ENCODE peak calls at places on chromosomes 13 and 19, in nine cellular contexts. One of them, this sample, is unnamed.

GRCh38 chr13:38582133-38582532 is 104.7 kb upstream of the FREM2 start:
- DNase-seq in CD8-positive, alpha-beta memory T cell: no peak
- DNase-seq in breast epithelium: no peak
- DNase-seq in astrocyte: peak; percentile 25
- DNase-seq in osteoblast: no peak
- DNase-seq in testis: peak; percentile 24
- DNase-seq in fibroblast of lung: peak; percentile 44
- DNase-seq in neural progenitor cell: peak; percentile 61
- DNase-seq in IMR-90: peak; percentile 16
- DNase-seq in this sample: no peak

GRCh38 chr13:66532146-66532545 is 698.0 kb downstream of the PCDH9 start:
- DNase-seq in CD8-positive, alpha-beta memory T cell: no peak
- DNase-seq in breast epithelium: no peak
- DNase-seq in astrocyte: peak; percentile 72
- DNase-seq in osteoblast: peak; percentile 3
- DNase-seq in testis: no peak
- DNase-seq in fibroblast of lung: peak; percentile 90
- DNase-seq in neural progenitor cell: no peak
- DNase-seq in IMR-90: peak; percentile 90
- DNase-seq in this sample: no peak

GRCh38 chr13:32036762-32037161 is 5.2 kb downstream of the FRY start:
- DNase-seq in CD8-positive, alpha-beta memory T cell: no peak
- DNase-seq in breast epithelium: no peak
- DNase-seq in astrocyte: no peak
- DNase-seq in osteoblast: no peak
- DNase-seq in testis: no peak
- DNase-seq in fibroblast of lung: no peak
- DNase-seq in neural progenitor cell: no peak
- DNase-seq in IMR-90: no peak
- DNase-seq in this sample: no peak

GRCh38 chr19:15371119-15371518 is 8.5 kb downstream of the AKAP8 start:
- DNase-seq in CD8-positive, alpha-beta memory T cell: no peak
- DNase-seq in breast epithelium: no peak
- DNase-seq in astrocyte: no peak
- DNase-seq in osteoblast: no peak
- DNase-seq in testis: no peak
- DNase-seq in fibroblast of lung: no peak
- DNase-seq in neural progenitor cell: no peak
- DNase-seq in IMR-90: no peak
- DNase-seq in this sample: no peak

GRCh38 chr19:30691767-30692516 is 319.8 kb downstream of the ZNF536 start:
- DNase-seq in CD8-positive, alpha-beta memory T cell: no peak
- DNase-seq in breast epithelium: no peak
- DNase-seq in astrocyte: no peak
- DNase-seq in osteoblast: no peak
- DNase-seq in testis: no peak
- DNase-seq in fibroblast of lung: peak; percentile 6
- DNase-seq in neural progenitor cell: no peak
- DNase-seq in IMR-90: no peak
- DNase-seq in this sample: no peak

GRCh38 chr13:104571161-104571889 is 1505.1 kb upstream of the SLC10A2 start:
- DNase-seq in CD8-positive, alpha-beta memory T cell: no peak
- DNase-seq in breast epithelium: peak; percentile 88
- DNase-seq in astrocyte: peak; percentile 96
- DNase-seq in osteoblast: peak; percentile 72
- DNase-seq in testis: peak; percentile 86
- DNase-seq in fibroblast of lung: peak; percentile 88
- DNase-seq in neural progenitor cell: peak; percentile 72
- DNase-seq in IMR-90: peak; percentile 82
- DNase-seq in this sample: peak; percentile 78

GRCh38 chr13:41746259-41746658 is 214.7 kb downstream of the VWA8 start:
- DNase-seq in CD8-positive, alpha-beta memory T cell: no peak
- DNase-seq in breast epithelium: no peak
- DNase-seq in astrocyte: peak; percentile 81
- DNase-seq in osteoblast: peak; percentile 72
- DNase-seq in testis: no peak
- DNase-seq in fibroblast of lung: peak; percentile 73
- DNase-seq in neural progenitor cell: no peak
- DNase-seq in IMR-90: peak; percentile 79
- DNase-seq in this sample: no peak

GRCh38 chr13:48402325-48402962 is 10.5 kb downstream of the LPAR6 start:
- DNase-seq in CD8-positive, alpha-beta memory T cell: no peak
- DNase-seq in breast epithelium: no peak
- DNase-seq in astrocyte: no peak
- DNase-seq in osteoblast: no peak
- DNase-seq in testis: no peak
- DNase-seq in fibroblast of lung: no peak
- DNase-seq in neural progenitor cell: no peak
- DNase-seq in IMR-90: no peak
- DNase-seq in this sample: no peak

GRCh38 chr19:6678690-6679109 is 8.7 kb upstream of the TNFSF14 start:
- DNase-seq in CD8-positive, alpha-beta memory T cell: no peak
- DNase-seq in breast epithelium: no peak
- DNase-seq in astrocyte: peak; percentile 22
- DNase-seq in osteoblast: no peak
- DNase-seq in testis: no peak
- DNase-seq in fibroblast of lung: no peak
- DNase-seq in neural progenitor cell: no peak
- DNase-seq in IMR-90: no peak
- DNase-seq in this sample: no peak

GRCh38 chr13:25489238-25489637 is 117.5 kb downstream of the ATP8A2 start:
- DNase-seq in CD8-positive, alpha-beta memory T cell: no peak
- DNase-seq in breast epithelium: no peak
- DNase-seq in astrocyte: no peak
- DNase-seq in osteoblast: no peak
- DNase-seq in testis: no peak
- DNase-seq in fibroblast of lung: no peak
- DNase-seq in neural progenitor cell: peak; percentile 14
- DNase-seq in IMR-90: no peak
- DNase-seq in this sample: no peak

GRCh38 chr13:31201341-31202024 is 1.7 kb downstream of the B3GLCT start:
- DNase-seq in CD8-positive, alpha-beta memory T cell: no peak
- DNase-seq in breast epithelium: no peak
- DNase-seq in astrocyte: peak; percentile 34
- DNase-seq in osteoblast: peak; percentile 95
- DNase-seq in testis: peak; percentile 29
- DNase-seq in fibroblast of lung: peak; percentile 47
- DNase-seq in neural progenitor cell: no peak
- DNase-seq in IMR-90: peak; percentile 59
- DNase-seq in this sample: no peak

GRCh38 chr19:43132696-43133095 is 50.2 kb upstream of the PSG2 start:
- DNase-seq in CD8-positive, alpha-beta memory T cell: no peak
- DNase-seq in breast epithelium: no peak
- DNase-seq in astrocyte: no peak
- DNase-seq in osteoblast: no peak
- DNase-seq in testis: no peak
- DNase-seq in fibroblast of lung: no peak
- DNase-seq in neural progenitor cell: no peak
- DNase-seq in IMR-90: peak; percentile 59
- DNase-seq in this sample: no peak

GRCh38 chr13:36915106-36915505 is 4.9 kb downstream of the SMAD9 start:
- DNase-seq in CD8-positive, alpha-beta memory T cell: no peak
- DNase-seq in breast epithelium: no peak
- DNase-seq in astrocyte: no peak
- DNase-seq in osteoblast: no peak
- DNase-seq in testis: no peak
- DNase-seq in fibroblast of lung: no peak
- DNase-seq in neural progenitor cell: no peak
- DNase-seq in IMR-90: no peak
- DNase-seq in this sample: no peak

GRCh38 chr13:109877809-109878208 is 91.4 kb upstream of the IRS2 start:
- DNase-seq in CD8-positive, alpha-beta memory T cell: no peak
- DNase-seq in breast epithelium: no peak
- DNase-seq in astrocyte: no peak
- DNase-seq in osteoblast: no peak
- DNase-seq in testis: no peak
- DNase-seq in fibroblast of lung: no peak
- DNase-seq in neural progenitor cell: no peak
- DNase-seq in IMR-90: no peak
- DNase-seq in this sample: no peak

GRCh38 chr13:50646070-50646469 is 197.4 kb downstream of the DLEU7 start:
- DNase-seq in CD8-positive, alpha-beta memory T cell: no peak
- DNase-seq in breast epithelium: no peak
- DNase-seq in astrocyte: peak; percentile 33
- DNase-seq in osteoblast: no peak
- DNase-seq in testis: no peak
- DNase-seq in fibroblast of lung: no peak
- DNase-seq in neural progenitor cell: no peak
- DNase-seq in IMR-90: no peak
- DNase-seq in this sample: no peak

GRCh38 chr13:50650478-50650877 is 193.0 kb downstream of the DLEU7 start:
- DNase-seq in CD8-positive, alpha-beta memory T cell: no peak
- DNase-seq in breast epithelium: no peak
- DNase-seq in astrocyte: peak; percentile 16
- DNase-seq in osteoblast: no peak
- DNase-seq in testis: no peak
- DNase-seq in fibroblast of lung: no peak
- DNase-seq in neural progenitor cell: no peak
- DNase-seq in IMR-90: no peak
- DNase-seq in this sample: no peak

GRCh38 chr13:50654341-50654740 is 189.2 kb downstream of the DLEU7 start:
- DNase-seq in CD8-positive, alpha-beta memory T cell: no peak
- DNase-seq in breast epithelium: no peak
- DNase-seq in astrocyte: no peak
- DNase-seq in osteoblast: no peak
- DNase-seq in testis: no peak
- DNase-seq in fibroblast of lung: no peak
- DNase-seq in neural progenitor cell: no peak
- DNase-seq in IMR-90: no peak
- DNase-seq in this sample: no peak

GRCh38 chr13:50650936-50651638 is 192.4 kb downstream of the DLEU7 start:
- DNase-seq in CD8-positive, alpha-beta memory T cell: no peak
- DNase-seq in breast epithelium: no peak
- DNase-seq in astrocyte: peak; percentile 66
- DNase-seq in osteoblast: peak; percentile 35
- DNase-seq in testis: no peak
- DNase-seq in fibroblast of lung: peak; percentile 26
- DNase-seq in neural progenitor cell: no peak
- DNase-seq in IMR-90: peak; percentile 46
- DNase-seq in this sample: no peak

GRCh38 chr13:50651916-50652315 is 191.6 kb downstream of the DLEU7 start:
- DNase-seq in CD8-positive, alpha-beta memory T cell: no peak
- DNase-seq in breast epithelium: no peak
- DNase-seq in astrocyte: no peak
- DNase-seq in osteoblast: peak; percentile 35
- DNase-seq in testis: no peak
- DNase-seq in fibroblast of lung: no peak
- DNase-seq in neural progenitor cell: no peak
- DNase-seq in IMR-90: no peak
- DNase-seq in this sample: no peak
- H3K27ac ChIP-seq in CD8-positive, alpha-beta memory T cell: no peak overlapping the region
- H3K27ac ChIP-seq in breast epithelium: no peak overlapping the region
- H3K27ac ChIP-seq in astrocyte: no peak overlapping the region
- H3K27ac ChIP-seq in osteoblast: no peak overlapping the region
- H3K27ac ChIP-seq in testis: no peak overlapping the region
- H3K27ac ChIP-seq in fibroblast of lung: no peak overlapping the region
- H3K27ac ChIP-seq in neural progenitor cell: no peak overlapping the region
- H3K27ac ChIP-seq in IMR-90: no peak overlapping the region
- H3K27ac ChIP-seq in this sample: no peak overlapping the region

GRCh38 chr13:75443356-75443958 is 38.5 kb downstream of the TBC1D4 start:
- DNase-seq in CD8-positive, alpha-beta memory T cell: no peak
- DNase-seq in breast epithelium: no peak
- DNase-seq in astrocyte: no peak
- DNase-seq in osteoblast: no peak
- DNase-seq in testis: no peak
- DNase-seq in fibroblast of lung: no peak
- DNase-seq in neural progenitor cell: no peak
- DNase-seq in IMR-90: no peak
- DNase-seq in this sample: no peak
- H3K27ac ChIP-seq in CD8-positive, alpha-beta memory T cell: no peak overlapping the region
- H3K27ac ChIP-seq in breast epithelium: no peak overlapping the region
- H3K27ac ChIP-seq in astrocyte: no peak overlapping the region
- H3K27ac ChIP-seq in osteoblast: no peak overlapping the region
- H3K27ac ChIP-seq in testis: no peak overlapping the region
- H3K27ac ChIP-seq in fibroblast of lung: no peak overlapping the region
- H3K27ac ChIP-seq in neural progenitor cell: no peak overlapping the region
- H3K27ac ChIP-seq in IMR-90: no peak overlapping the region
- H3K27ac ChIP-seq in this sample: no peak overlapping the region

GRCh38 chr19:13024126-13024957 is 29.1 kb downstream of the NFIX start:
- DNase-seq in CD8-positive, alpha-beta memory T cell: no peak
- DNase-seq in breast epithelium: no peak
- DNase-seq in astrocyte: no peak
- DNase-seq in osteoblast: peak; percentile 54
- DNase-seq in testis: no peak
- DNase-seq in fibroblast of lung: no peak
- DNase-seq in neural progenitor cell: peak; percentile 50
- DNase-seq in IMR-90: peak; percentile 45
- DNase-seq in this sample: no peak

GRCh38 chr19:13025819-13026477 is 30.7 kb downstream of the NFIX start:
- DNase-seq in CD8-positive, alpha-beta memory T cell: no peak
- DNase-seq in breast epithelium: no peak
- DNase-seq in astrocyte: no peak
- DNase-seq in osteoblast: peak; percentile 76
- DNase-seq in testis: no peak
- DNase-seq in fibroblast of lung: no peak
- DNase-seq in neural progenitor cell: no peak
- DNase-seq in IMR-90: no peak
- DNase-seq in this sample: no peak

GRCh38 chr19:13026478-13026999 is 31.3 kb downstream of the NFIX start:
- DNase-seq in CD8-positive, alpha-beta memory T cell: no peak
- DNase-seq in breast epithelium: no peak
- DNase-seq in astrocyte: peak; percentile 68
- DNase-seq in osteoblast: peak; percentile 87
- DNase-seq in testis: no peak
- DNase-seq in fibroblast of lung: peak; percentile 79
- DNase-seq in neural progenitor cell: no peak
- DNase-seq in IMR-90: peak; percentile 57
- DNase-seq in this sample: no peak

GRCh38 chr19:13023666-13024065 is 28.4 kb downstream of the NFIX start:
- DNase-seq in CD8-positive, alpha-beta memory T cell: no peak
- DNase-seq in breast epithelium: no peak
- DNase-seq in astrocyte: no peak
- DNase-seq in osteoblast: peak; percentile 44
- DNase-seq in testis: no peak
- DNase-seq in fibroblast of lung: peak; percentile 57
- DNase-seq in neural progenitor cell: no peak
- DNase-seq in IMR-90: no peak
- DNase-seq in this sample: no peak

GRCh38 chr19:13024958-13025653 is 29.8 kb downstream of the NFIX start:
- DNase-seq in CD8-positive, alpha-beta memory T cell: no peak
- DNase-seq in breast epithelium: no peak
- DNase-seq in astrocyte: no peak
- DNase-seq in osteoblast: no peak
- DNase-seq in testis: no peak
- DNase-seq in fibroblast of lung: no peak
- DNase-seq in neural progenitor cell: peak; percentile 51
- DNase-seq in IMR-90: no peak
- DNase-seq in this sample: peak; percentile 63
- H3K27ac ChIP-seq in CD8-positive, alpha-beta memory T cell: no peak overlapping the region
- H3K27ac ChIP-seq in breast epithelium: peak overlapping the region; percentile 95
- H3K27ac ChIP-seq in astrocyte: peak overlapping the region; percentile 72
- H3K27ac ChIP-seq in osteoblast: peak overlapping the region; percentile 66
- H3K27ac ChIP-seq in testis: peak overlapping the region; percentile 88
- H3K27ac ChIP-seq in fibroblast of lung: peak overlapping the region; percentile 75
- H3K27ac ChIP-seq in neural progenitor cell: no peak overlapping the region
- H3K27ac ChIP-seq in IMR-90: peak overlapping the region; percentile 88
- H3K27ac ChIP-seq in this sample: peak overlapping the region; percentile 99

DNA sequence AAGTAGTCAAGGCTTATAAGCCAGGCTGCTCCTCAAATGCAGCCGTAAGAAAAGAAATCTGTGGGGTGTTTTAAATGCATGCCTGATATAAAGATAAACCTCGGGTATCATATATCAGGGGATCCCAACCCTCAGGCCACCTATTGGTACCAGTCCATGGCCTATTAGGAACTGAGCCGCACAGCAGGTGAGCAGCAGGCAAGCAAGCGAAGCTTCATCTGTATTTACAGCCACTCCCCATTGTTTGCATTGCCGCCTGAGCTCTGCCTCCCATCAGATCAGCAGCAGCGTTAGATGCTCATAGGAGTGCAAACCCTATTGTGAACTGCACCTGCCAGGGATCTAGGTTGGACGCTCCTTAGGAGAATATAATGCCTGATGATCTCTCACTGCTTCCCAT is 233.5 kb upstream of the SERP2 start:
- DNase-seq in CD8-positive, alpha-beta memory T cell: no peak
- DNase-seq in breast epithelium: no peak
- DNase-seq in astrocyte: no peak
- DNase-seq in osteoblast: no peak
- DNase-seq in testis: no peak
- DNase-seq in fibroblast of lung: no peak
- DNase-seq in neural progenitor cell: peak; percentile 76
- DNase-seq in IMR-90: no peak
- DNase-seq in this sample: no peak
- H3K27ac ChIP-seq in CD8-positive, alpha-beta memory T cell: no peak overlapping the region
- H3K27ac ChIP-seq in breast epithelium: no peak overlapping the region
- H3K27ac ChIP-seq in astrocyte: no peak overlapping the region
- H3K27ac ChIP-seq in osteoblast: no peak overlapping the region
- H3K27ac ChIP-seq in testis: no peak overlapping the region
- H3K27ac ChIP-seq in fibroblast of lung: no peak overlapping the region
- H3K27ac ChIP-seq in neural progenitor cell: no peak overlapping the region
- H3K27ac ChIP-seq in IMR-90: no peak overlapping the region
- H3K27ac ChIP-seq in this sample: no peak overlapping the region

This sample was measured in substantia nigra.